ENCODE peak calls at places on chromosomes 2 and 18, in six cellular contexts. Z is heart right ventricle, R is BE2C, B is tibial nerve, G is kidney, C is endothelial cell of umbilical vein. F is an unnamed sample. For H3K9me3, the result is how much of the 10 kb centered on the place peaks cover.

GRCh38 chr2:17107131-17107530 is 411.1 kb downstream of the RAD51AP2 start:
- DNase-seq in R (no peak), Z (no peak), G (no peak), C (no peak), B (no peak), F (no peak)

GRCh38 chr2:70536517-70537060 is 17.0 kb downstream of the TGFA start:
- DNase-seq in G (no peak), Z (no peak), R (no peak), B (no peak), C (no peak), F (no peak)

GRCh38 chr2:223528036-223528435 is 74.1 kb downstream of the SCG2 start:
- DNase-seq in Z (no peak), B (no peak), R (no peak), C (no peak), G (no peak), F (no peak)

GRCh38 chr18:62339106-62339988 is 14.2 kb downstream of the TNFRSF11A start:
- DNase-seq in Z (no peak), G (no peak), R (no peak), B (no peak), C (peak), F (no peak)

GRCh38 chr2:216557820-216558219 is 59.2 kb downstream of the RPL37A start:
- DNase-seq in Z (no peak), R (no peak), G (no peak), C (no peak), B (no peak), F (no peak)

GRCh38 chr2:148023861-148024260 is 3.0 kb downstream of the MBD5 start:
- DNase-seq in B (no peak), G (no peak), R (no peak), C (no peak), Z (no peak), F (no peak)

GRCh38 chr18:832085-832681 is 20.1 kb upstream of the YES1 start:
- DNase-seq in R (peak), G (no peak), B (no peak), C (no peak), Z (peak), F (peak)

GRCh38 chr2:158729873-158730620 is 65.1 kb upstream of the DAPL1 start:
- DNase-seq in Z (no peak), R (no peak), B (no peak), G (peak), C (no peak), F (no peak)

GRCh38 chr2:150122871-150123588 is 364.4 kb downstream of the RND3 start:
- DNase-seq in G (no peak), C (no peak), B (no peak), Z (no peak), R (no peak), F (no peak)

GRCh38 chr2:524442-524841 is 152.8 kb downstream of the TMEM18 start:
- DNase-seq in Z (no peak), R (no peak), B (no peak), C (no peak), G (no peak), F (no peak)
- H3K9me3 ChIP-seq in Z (under half), R (under half), B (under half), C (under half), G (under half), F (under half)

GRCh38 chr2:179250848-179251504 is 13.7 kb downstream of the SESTD1 start:
- DNase-seq in B (no peak), Z (no peak), R (no peak), C (no peak), G (no peak), F (no peak)
- H3K9me3 ChIP-seq in B (under half), Z (under half), R (under half), C (under half), G (under half), F (under half)

GRCh38 chr2:123953848-123954247 is 71.2 kb upstream of the CNTNAP5 start:
- DNase-seq in C (no peak), G (no peak), R (peak), Z (no peak), B (no peak), F (no peak)

GRCh38 chr2:123961576-123961975 is 63.5 kb upstream of the CNTNAP5 start:
- DNase-seq in B (no peak), Z (no peak), C (no peak), R (no peak), G (no peak), F (no peak)

GRCh38 chr2:123958011-123958410 is 67.1 kb upstream of the CNTNAP5 start:
- DNase-seq in B (no peak), Z (no peak), G (no peak), R (no peak), C (no peak), F (no peak)
- H3K9me3 ChIP-seq in B (under half), Z (under half), G (under half), R (under half), C (under half), F (under half)

DNA sequence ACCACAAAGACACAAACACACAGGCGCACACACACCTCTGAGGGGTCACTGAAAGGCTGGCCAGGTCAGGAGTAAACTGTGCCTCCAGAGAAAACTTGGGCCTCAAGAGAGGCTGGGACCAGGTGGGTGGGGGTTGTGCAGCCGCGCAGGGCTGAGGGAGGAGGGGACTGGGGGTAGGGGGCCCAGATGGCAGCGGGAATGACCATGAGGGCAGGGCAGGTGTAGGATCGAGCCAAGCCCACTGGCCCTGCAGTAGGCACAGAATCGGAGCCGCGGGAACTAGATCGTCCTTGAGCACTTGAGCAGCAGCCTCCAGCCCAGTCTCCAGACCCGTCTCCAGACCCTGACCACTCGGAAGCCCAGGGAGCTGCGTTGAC is 36.8 kb downstream of the ANKMY1 start:
- DNase-seq in G (no peak), B (no peak), Z (no peak), C (no peak), R (no peak), F (no peak)
- H3K9me3 ChIP-seq in G (under half), B (under half), Z (under half), C (under half), R (under half), F (under half)

DNA sequence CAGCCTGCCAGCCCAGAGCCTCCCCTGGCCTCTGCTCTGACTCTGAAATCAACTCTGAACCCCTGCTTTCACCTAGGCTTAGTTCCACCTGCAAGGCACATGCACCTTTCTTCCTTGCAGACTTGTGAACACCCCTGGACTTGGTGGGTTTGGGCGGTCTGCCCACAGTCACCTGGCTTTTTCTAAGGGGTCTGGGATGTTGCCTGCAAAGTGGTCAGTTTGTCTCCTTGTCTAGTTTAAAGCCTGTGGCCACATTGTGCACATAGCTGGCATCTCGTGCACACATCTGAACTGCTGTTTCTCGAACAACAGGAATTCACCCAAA is 108.6 kb downstream of the TMEM18 start:
- DNase-seq in B (no peak), Z (no peak), R (no peak), G (no peak), C (no peak), F (no peak)
- H3K9me3 ChIP-seq in B (under half), Z (under half), R (under half), G (under half), C (under half), F (under half)

GRCh38 chr2:6841537-6842287 is 24.0 kb downstream of the CMPK2 start:
- DNase-seq in B (no peak), G (no peak), C (no peak), Z (no peak), R (no peak), F (no peak)
- H3K9me3 ChIP-seq in B (under half), G (half or more), C (under half), Z (under half), R (under half), F (half or more)